ENCODE peak calls at places on chromosomes 4 and X, in five cellular contexts. One of them, this sample, is unnamed.

GRCh38 chr4:88341227-88342192 is 37.1 kb upstream of the HERC6 start:
- DNase-seq in caudate nucleus: no peak
- DNase-seq in globus pallidus: peak
- DNase-seq in Ammon's horn: peak
- DNase-seq in NCI-H1092: no peak
- DNase-seq in this sample: peak

GRCh38 chr4:94621491-94622080 is 136.2 kb upstream of the BMPR1B start:
- DNase-seq in Ammon's horn: peak
- DNase-seq in NCI-H1092: peak
- DNase-seq in globus pallidus: peak
- DNase-seq in caudate nucleus: no peak
- DNase-seq in this sample: peak

GRCh38 chr4:68630371-68630770 is 40.1 kb downstream of the UGT2B15 start:
- DNase-seq in globus pallidus: no peak
- DNase-seq in caudate nucleus: no peak
- DNase-seq in Ammon's horn: no peak
- DNase-seq in NCI-H1092: no peak
- DNase-seq in this sample: no peak

GRCh38 chr4:63693321-63693720 is 715.9 kb downstream of the TECRL start:
- DNase-seq in NCI-H1092: no peak
- DNase-seq in Ammon's horn: no peak
- DNase-seq in caudate nucleus: no peak
- DNase-seq in globus pallidus: no peak
- DNase-seq in this sample: no peak

GRCh38 chr4:102388636-102389035 is 43.4 kb upstream of the SLC39A8 start:
- DNase-seq in caudate nucleus: no peak
- DNase-seq in globus pallidus: no peak
- DNase-seq in NCI-H1092: no peak
- DNase-seq in Ammon's horn: no peak
- DNase-seq in this sample: no peak

GRCh38 chr4:2714071-2714770 is 41.9 kb downstream of the TNIP2 start:
- DNase-seq in NCI-H1092: no peak
- DNase-seq in globus pallidus: no peak
- DNase-seq in caudate nucleus: no peak
- DNase-seq in Ammon's horn: no peak
- DNase-seq in this sample: no peak

GRCh38 chrX:20252392-20253231 is 14.1 kb downstream of the RPS6KA3 start:
- DNase-seq in NCI-H1092: no peak
- DNase-seq in globus pallidus: no peak
- DNase-seq in Ammon's horn: peak
- DNase-seq in caudate nucleus: peak
- DNase-seq in this sample: no peak

GRCh38 chrX:19649227-19650009 is 134.1 kb upstream of the MAP3K15 start:
- DNase-seq in globus pallidus: no peak
- DNase-seq in caudate nucleus: no peak
- DNase-seq in NCI-H1092: no peak
- DNase-seq in Ammon's horn: no peak
- DNase-seq in this sample: no peak

GRCh38 chr4:74546020-74546419 is 101.1 kb downstream of the AREG start:
- DNase-seq in globus pallidus: no peak
- DNase-seq in NCI-H1092: no peak
- DNase-seq in Ammon's horn: no peak
- DNase-seq in caudate nucleus: no peak
- DNase-seq in this sample: no peak

GRCh38 chr4:82784615-82785247 is 13.9 kb downstream of the SCD5 start:
- DNase-seq in caudate nucleus: no peak
- DNase-seq in globus pallidus: no peak
- DNase-seq in NCI-H1092: no peak
- DNase-seq in Ammon's horn: peak
- DNase-seq in this sample: no peak

GRCh38 chrX:53481816-53482485 is 47.8 kb upstream of the HSD17B10 start:
- DNase-seq in NCI-H1092: peak
- DNase-seq in globus pallidus: peak
- DNase-seq in Ammon's horn: peak
- DNase-seq in caudate nucleus: peak
- DNase-seq in this sample: peak

GRCh38 chr4:166277406-166277805 is 404.4 kb downstream of the TLL1 start:
- DNase-seq in NCI-H1092: no peak
- DNase-seq in caudate nucleus: no peak
- DNase-seq in Ammon's horn: no peak
- DNase-seq in globus pallidus: no peak
- DNase-seq in this sample: no peak

GRCh38 chrX:11193035-11193469 is 81.9 kb downstream of the HCCS start:
- DNase-seq in NCI-H1092: no peak
- DNase-seq in Ammon's horn: no peak
- DNase-seq in globus pallidus: no peak
- DNase-seq in caudate nucleus: no peak
- DNase-seq in this sample: no peak

GRCh38 chrX:132740316-132741123 is 217.9 kb downstream of the HS6ST2 start:
- DNase-seq in NCI-H1092: no peak
- DNase-seq in globus pallidus: no peak
- DNase-seq in Ammon's horn: no peak
- DNase-seq in caudate nucleus: no peak
- DNase-seq in this sample: no peak

GRCh38 chrX:53281321-53281822 is at the start of gene IQSEC2:
- DNase-seq in globus pallidus: peak
- DNase-seq in NCI-H1092: no peak
- DNase-seq in Ammon's horn: peak
- DNase-seq in caudate nucleus: peak
- DNase-seq in this sample: peak

GRCh38 chr4:166252487-166253402 is 379.7 kb downstream of the TLL1 start:
- DNase-seq in globus pallidus: no peak
- DNase-seq in NCI-H1092: no peak
- DNase-seq in Ammon's horn: peak
- DNase-seq in caudate nucleus: no peak
- DNase-seq in this sample: peak

GRCh38 chrX:108072746-108073145 is 18.6 kb downstream of the PSMD10 start:
- DNase-seq in Ammon's horn: no peak
- DNase-seq in globus pallidus: no peak
- DNase-seq in NCI-H1092: no peak
- DNase-seq in caudate nucleus: no peak
- DNase-seq in this sample: no peak

GRCh38 chr4:40992472-40993298 is 221.7 kb downstream of the APBB2 start:
- DNase-seq in Ammon's horn: peak
- DNase-seq in globus pallidus: no peak
- DNase-seq in caudate nucleus: no peak
- DNase-seq in NCI-H1092: no peak
- DNase-seq in this sample: no peak

GRCh38 chrX:9318213-9318612 is 146.6 kb upstream of the TBL1X start:
- DNase-seq in Ammon's horn: no peak
- DNase-seq in globus pallidus: no peak
- DNase-seq in NCI-H1092: no peak
- DNase-seq in caudate nucleus: no peak
- DNase-seq in this sample: no peak

GRCh38 chr4:48704091-48704802 is 75.8 kb downstream of the FRYL start:
- DNase-seq in caudate nucleus: no peak
- DNase-seq in Ammon's horn: no peak
- DNase-seq in NCI-H1092: no peak
- DNase-seq in globus pallidus: no peak
- DNase-seq in this sample: no peak

GRCh38 chr4:6121941-6122340 is 78.4 kb downstream of the JAKMIP1 start:
- DNase-seq in globus pallidus: no peak
- DNase-seq in NCI-H1092: no peak
- DNase-seq in caudate nucleus: no peak
- DNase-seq in Ammon's horn: no peak
- DNase-seq in this sample: no peak

This sample was measured in G401.